ENCODE peak calls at places on chromosomes 11 and 22, in nine cellular contexts. K is T-helper 9 cell; V is tibial nerve; S is MCF 10A; F is activated CD4-positive, alpha-beta memory T cell treated with anti-CD3 and anti-CD28 coated beads for 36 hours; G is left ventricle myocardium inferior; Z is H9; I is AG10803; J is activated CD4-positive, alpha-beta T cell treated with anti-CD3 and anti-CD28 coated beads for 48 hours. Y is an unnamed sample.
A peak's percentile ranks its signal among the peaks of the same experiment; 100 is the strongest.

GRCh38 chr11:120238968-120239620 is 846 bp upstream of the POU2F3 start:
- DNase-seq in S (no peak), V (no peak), I (no peak), F (no peak), G (no peak), Z (no peak), J (no peak), K (no peak), Y (no peak)

GRCh38 chr11:61704838-61705237 is 24.6 kb downstream of the DAGLA start:
- DNase-seq in F (no peak), S (no peak), K (no peak), I (no peak), G (no peak), Z (no peak), J (no peak), V (no peak), Y (no peak)

GRCh38 chr11:23509023-23509422 is 648.7 kb upstream of the CCDC179 start:
- DNase-seq in V (no peak), Z (no peak), I (no peak), F (no peak), K (no peak), G (no peak), J (no peak), S (no peak), Y (peak; percentile 97)

GRCh38 chr11:72985645-72986044 is 156.5 kb downstream of the FCHSD2 start:
- DNase-seq in K (no peak), F (no peak), Z (no peak), J (no peak), V (no peak), S (no peak), I (no peak), G (no peak), Y (no peak)

GRCh38 chr11:117218133-117218915 is 13.5 kb downstream of the PCSK7 start:
- DNase-seq in F (no peak), V (no peak), Z (no peak), K (no peak), J (no peak), G (no peak), S (no peak), I (no peak), Y (no peak)

GRCh38 chr22:36285545-36285944 is 32.6 kb downstream of the APOL1 start:
- DNase-seq in K (no peak), V (no peak), J (no peak), Z (no peak), G (no peak), F (no peak), I (no peak), S (no peak), Y (no peak)

GRCh38 chr22:39926175-39927152 is 25.6 kb downstream of the GRAP2 start:
- DNase-seq in I (no peak), V (no peak), J (no peak), Z (no peak), K (no peak), S (no peak), F (no peak), G (no peak), Y (no peak)

GRCh38 chr11:78050964-78051831 is 12.5 kb upstream of the THRSP start:
- DNase-seq in F (no peak), V (no peak), K (no peak), G (no peak), S (peak; percentile 76), Z (peak; percentile 50), I (peak; percentile 62), J (no peak), Y (peak; percentile 86)

GRCh38 chr11:124536520-124536919 is 6.9 kb downstream of the OR8B12 start:
- DNase-seq in F (no peak), J (no peak), S (peak; percentile 67), V (peak; percentile 46), K (no peak), Z (peak; percentile 93), I (peak; percentile 25), G (peak; percentile 30), Y (no peak)

GRCh38 chr11:121237686-121238658 is 54.6 kb upstream of the SC5D start:
- DNase-seq in Z (no peak), V (no peak), F (peak; percentile 74), I (peak; percentile 80), G (no peak), J (peak; percentile 57), S (no peak), K (no peak), Y (no peak)

GRCh38 chr11:36385121-36385530 is 89.0 kb downstream of the PRR5L start:
- DNase-seq in G (no peak), K (no peak), J (no peak), I (peak; percentile 46), F (peak; percentile 55), V (no peak), Z (no peak), S (peak; percentile 45), Y (no peak)

GRCh38 chr11:43072096-43072495 is 239.7 kb upstream of the API5 start:
- DNase-seq in G (no peak), J (no peak), I (no peak), S (no peak), V (no peak), K (no peak), F (no peak), Z (peak; percentile 52), Y (no peak)

GRCh38 chr22:42794551-42795510 is 62.2 kb downstream of the ARFGAP3 start:
- DNase-seq in F (no peak), G (no peak), S (no peak), I (peak; percentile 13), J (no peak), V (no peak), Z (peak; percentile 68), K (no peak), Y (no peak)

GRCh38 chr22:36765943-36766450 is 9.9 kb downstream of the IFT27 start:
- DNase-seq in I (peak; percentile 61), Z (no peak), K (no peak), F (no peak), G (no peak), J (no peak), S (no peak), V (no peak), Y (peak; percentile 9)

GRCh38 chr11:116275634-116276033 is 497.2 kb downstream of the BUD13 start:
- DNase-seq in S (no peak), F (no peak), V (no peak), K (no peak), G (no peak), I (no peak), J (no peak), Z (no peak), Y (peak; percentile 8)

GRCh38 chr11:96307748-96308133 is 35.3 kb downstream of the MAML2 start:
- DNase-seq in V (no peak), K (no peak), Z (no peak), G (no peak), S (peak; percentile 85), F (no peak), J (no peak), I (peak; percentile 87), Y (peak; percentile 83)

GRCh38 chr11:120746395-120746794 is 234.8 kb downstream of the GRIK4 start:
- DNase-seq in G (no peak), V (no peak), K (no peak), I (no peak), J (no peak), S (no peak), F (no peak), Z (no peak), Y (no peak)

GRCh38 chr11:74683279-74683871 is 47.9 kb downstream of the CHRDL2 start:
- DNase-seq in I (peak; percentile 25), G (peak; percentile 36), Z (no peak), V (no peak), J (peak; percentile 13), S (no peak), F (peak; percentile 13), K (no peak), Y (no peak)

GRCh38 chr11:128415539-128415938 is 171.8 kb downstream of the ETS1 start:
- DNase-seq in S (no peak), F (no peak), J (no peak), Z (no peak), I (no peak), K (no peak), V (no peak), G (no peak), Y (peak; percentile 81)

GRCh38 chr22:42114721-42115120 is 15.9 kb downstream of the CYP2D6 start:
- DNase-seq in J (peak; percentile 27), I (peak; percentile 10), V (no peak), S (peak; percentile 46), F (no peak), G (no peak), K (no peak), Z (peak; percentile 73), Y (no peak)

GRCh38 chr11:18000760-18001159 is 12.1 kb downstream of the SERGEF start:
- DNase-seq in F (no peak), I (no peak), S (no peak), G (no peak), Z (no peak), V (no peak), K (no peak), J (no peak), Y (peak; percentile 14)

GRCh38 chr22:41140365-41140957 is 48.1 kb downstream of the EP300 start:
- DNase-seq in F (no peak), V (no peak), Z (no peak), K (no peak), I (peak; percentile 9), S (no peak), J (no peak), G (no peak), Y (no peak)

GRCh38 chr11:118820412-118821357 is 29.7 kb upstream of the DDX6 start:
- DNase-seq in J (no peak), G (peak; percentile 75), Z (peak; percentile 44), K (no peak), V (peak; percentile 13), F (peak; percentile 47), I (peak; percentile 0), S (peak; percentile 92), Y (peak; percentile 87)

GRCh38 chr11:83990160-83990733 is 704.1 kb upstream of the CCDC90B start:
- DNase-seq in K (no peak), S (no peak), Z (no peak), F (no peak), I (no peak), J (no peak), G (peak; percentile 28), V (peak; percentile 23), Y (no peak)

GRCh38 chr11:111120221-111120620 is 125.3 kb upstream of the POU2AF2 start:
- DNase-seq in K (no peak), I (no peak), G (no peak), F (no peak), Z (no peak), V (no peak), J (no peak), S (no peak), Y (no peak)

GRCh38 chr11:2209900-2210321 is 38.3 kb upstream of the TH start:
- DNase-seq in G (no peak), Z (no peak), S (no peak), V (no peak), J (no peak), I (no peak), K (no peak), F (no peak), Y (no peak)

GRCh38 chr11:8693010-8693551 is 10.5 kb downstream of the RPL27A start:
- DNase-seq in J (no peak), I (no peak), S (no peak), F (no peak), G (no peak), V (no peak), K (no peak), Z (no peak), Y (no peak)

GRCh38 chr11:117090111-117090706 is 8.0 kb downstream of the SIK3 start:
- DNase-seq in G (no peak), Z (no peak), J (no peak), F (no peak), V (no peak), K (no peak), I (no peak), S (peak; percentile 39), Y (no peak)

GRCh38 chr11:131409307-131409706 is 38.9 kb downstream of the NTM start:
- DNase-seq in J (no peak), S (no peak), V (no peak), K (no peak), G (no peak), I (no peak), F (no peak), Z (no peak), Y (no peak)

GRCh38 chr22:40509401-40510134 is 127.0 kb downstream of the MRTFA start:
- DNase-seq in G (peak; percentile 50), I (peak; percentile 96), Z (no peak), F (no peak), V (peak; percentile 69), S (peak; percentile 97), J (no peak), K (no peak), Y (peak; percentile 98)

Y was measured in renal cortical epithelial cell.